ENCODE peak calls at places on chromosomes 3 and 15, in ten cellular contexts. X, R, W, H, M, C, I, E, Q and L are unnamed samples.

GRCh38 chr3:43417133-43417532 is 130.8 kb downstream of the SNRK start:
- DNase-seq in M (no peak), I (no peak), H (no peak), E (no peak), X (no peak), R (no peak), Q (no peak), C (no peak), W (no peak), L (no peak)

GRCh38 chr15:80160570-80161156 is 7.9 kb downstream of the FAH start:
- DNase-seq in R (peak; percentile 46), E (no peak), X (peak; percentile 89), C (peak; percentile 96), Q (peak; percentile 79), W (no peak), I (peak; percentile 58), M (peak; percentile 54), H (peak; percentile 72), L (no peak)

GRCh38 chr3:69422751-69423150 is 36.9 kb upstream of the FRMD4B start:
- DNase-seq in X (no peak), E (no peak), C (peak; percentile 24), Q (no peak), H (no peak), M (no peak), W (no peak), R (no peak), I (no peak), L (no peak)

GRCh38 chr3:112333386-112334334 is 704 bp downstream of the CD200 start:
- DNase-seq in M (no peak), Q (peak; percentile 66), H (no peak), R (no peak), C (peak; percentile 74), W (no peak), E (no peak), X (no peak), I (no peak), L (peak; percentile 10)

GRCh38 chr15:65583701-65584100 is 27.2 kb downstream of the INTS14 start:
- DNase-seq in M (no peak), H (no peak), Q (no peak), C (peak; percentile 86), W (no peak), R (peak; percentile 12), E (peak; percentile 31), X (no peak), I (peak; percentile 58), L (no peak)

GRCh38 chr15:68550498-68551295 is 28.1 kb upstream of the CORO2B start:
- DNase-seq in X (no peak), Q (peak; percentile 83), H (peak; percentile 78), M (no peak), W (peak; percentile 83), E (peak; percentile 63), I (peak; percentile 70), C (peak; percentile 69), R (no peak), L (peak; percentile 78)

GRCh38 chr15:60076582-60077263 is 72.6 kb downstream of the FOXB1 start:
- DNase-seq in E (no peak), Q (no peak), W (no peak), M (no peak), H (no peak), C (no peak), X (no peak), R (no peak), I (no peak), L (no peak)

GRCh38 chr3:170918715-170919114 is 10.3 kb upstream of the EIF5A2 start:
- DNase-seq in W (no peak), C (no peak), R (no peak), H (no peak), Q (no peak), E (no peak), I (no peak), X (no peak), M (no peak), L (no peak)

GRCh38 chr15:40736575-40736974 is 18.5 kb downstream of the RMDN3 start:
- DNase-seq in E (no peak), Q (no peak), R (no peak), M (no peak), I (no peak), C (no peak), W (no peak), H (no peak), X (no peak), L (no peak)

GRCh38 chr15:40731034-40731433 is 24.0 kb downstream of the RMDN3 start:
- DNase-seq in H (no peak), I (no peak), X (no peak), W (no peak), C (peak; percentile 71), R (no peak), Q (no peak), M (no peak), E (no peak), L (no peak)
- TF ChIP-seq CTCF in H (no peak), I (no peak), X (no peak), W (no peak), C (no peak), R (no peak), Q (no peak), M (no peak), E (no peak), L (no peak)

GRCh38 chr3:52076900-52077299 is 20.5 kb upstream of the DUSP7 start:
- DNase-seq in W (no peak), I (no peak), Q (no peak), H (no peak), E (no peak), C (no peak), X (peak; percentile 78), R (no peak), M (no peak), L (no peak)

GRCh38 chr3:52077900-52078299 is 21.5 kb upstream of the DUSP7 start:
- DNase-seq in Q (no peak), R (no peak), I (no peak), W (no peak), X (peak; percentile 63), H (no peak), E (no peak), M (no peak), C (no peak), L (no peak)

GRCh38 chr3:52077376-52077775 is 21.0 kb upstream of the DUSP7 start:
- DNase-seq in E (no peak), Q (no peak), R (no peak), H (no peak), X (peak; percentile 65), M (no peak), W (no peak), I (no peak), C (no peak), L (no peak)

GRCh38 chr3:52079958-52080357 is 23.6 kb upstream of the DUSP7 start:
- DNase-seq in E (no peak), H (no peak), W (no peak), Q (no peak), I (no peak), X (no peak), R (no peak), C (no peak), M (no peak), L (no peak)

DNA sequence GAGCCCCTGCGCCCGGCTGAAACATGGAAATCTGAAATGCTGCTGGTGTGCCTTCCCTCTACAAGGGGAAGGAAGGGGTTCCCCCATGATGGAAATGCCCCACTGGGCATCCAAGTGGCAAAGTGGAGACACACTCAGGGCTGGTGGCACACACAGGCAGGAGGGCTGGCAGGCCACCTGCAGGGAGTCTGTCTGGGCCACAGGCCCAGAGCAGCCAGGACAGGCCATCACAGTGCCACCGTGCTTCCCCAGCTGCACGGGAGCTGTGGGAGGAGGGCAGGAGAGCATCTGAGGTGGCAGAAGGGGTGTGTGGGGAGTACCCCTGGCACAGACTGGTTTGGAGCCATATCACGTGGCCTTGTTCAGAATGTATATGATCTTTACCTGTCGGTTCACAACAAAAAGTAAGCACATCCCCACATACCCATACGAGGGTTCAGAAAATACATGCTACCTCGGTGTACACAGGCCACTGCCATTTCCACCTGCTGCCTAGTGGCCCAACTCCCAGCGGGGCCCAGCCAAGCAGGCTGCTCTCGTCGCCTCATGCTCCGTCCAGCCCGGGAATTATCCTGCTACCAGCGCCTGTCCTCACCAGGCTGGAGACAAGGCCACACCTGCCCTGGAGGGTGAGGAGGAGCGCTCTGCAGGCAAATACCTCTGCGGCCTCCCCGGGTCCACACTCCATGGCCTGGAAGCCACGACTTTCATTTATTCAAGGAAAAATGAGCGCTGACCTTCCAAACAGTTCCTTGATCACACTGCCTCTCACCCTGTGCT is 22.6 kb upstream of the DUSP7 start:
- DNase-seq in R (no peak), H (no peak), C (no peak), E (no peak), W (no peak), X (peak; percentile 38), Q (no peak), I (no peak), M (no peak), L (no peak)
- TF ChIP-seq CTCF in R (no peak), H (no peak), C (no peak), E (no peak), W (no peak), X (no peak), Q (no peak), I (no peak), M (no peak), L (no peak)

GRCh38 chr3:129943020-129943419 is 31.5 kb upstream of the TRH start:
- DNase-seq in H (no peak), X (no peak), Q (no peak), E (no peak), M (no peak), C (no peak), I (no peak), W (no peak), R (no peak), L (no peak)

GRCh38 chr3:129950318-129951046 is 24.0 kb upstream of the TRH start:
- DNase-seq in Q (no peak), M (no peak), R (no peak), I (no peak), E (no peak), C (no peak), H (peak; percentile 22), X (no peak), W (no peak), L (no peak)

GRCh38 chr3:129944709-129945108 is 29.8 kb upstream of the TRH start:
- DNase-seq in H (no peak), E (no peak), M (no peak), I (no peak), X (no peak), Q (no peak), R (no peak), C (no peak), W (no peak), L (no peak)

GRCh38 chr3:129952956-129953355 is 21.6 kb upstream of the TRH start:
- DNase-seq in W (no peak), H (no peak), X (no peak), Q (no peak), E (no peak), C (no peak), R (no peak), I (no peak), M (no peak), L (no peak)

DNA sequence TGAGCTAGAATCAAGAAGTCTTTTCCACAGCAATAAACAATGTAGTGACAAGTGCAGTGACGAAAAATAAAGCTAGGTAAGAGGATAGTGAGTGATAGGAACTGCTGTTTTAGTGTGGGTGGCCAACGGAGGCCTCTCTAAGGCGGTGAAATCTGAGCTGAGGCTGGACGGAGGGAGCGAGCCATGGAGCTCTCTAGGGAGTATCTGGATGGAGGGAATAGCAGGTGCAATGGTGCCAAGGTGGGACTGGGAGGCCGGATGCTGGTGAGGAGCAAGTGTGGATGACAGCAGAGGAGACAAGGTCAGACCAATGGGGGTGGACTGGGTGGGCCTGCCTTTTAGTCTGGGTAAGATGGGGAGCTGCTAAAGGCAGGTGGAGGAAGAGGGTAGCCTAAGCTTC is 26.6 kb upstream of the TRH start:
- DNase-seq in Q (no peak), C (no peak), X (no peak), H (no peak), E (no peak), W (no peak), R (no peak), M (no peak), I (no peak), L (no peak)
- TF ChIP-seq CTCF in Q (no peak), C (no peak), X (no peak), H (no peak), E (no peak), W (no peak), R (no peak), M (no peak), I (no peak), L (no peak)

GRCh38 chr3:94179059-94179458 is 116.2 kb downstream of the NSUN3 start:
- DNase-seq in E (no peak), H (no peak), M (no peak), R (no peak), Q (no peak), W (no peak), X (no peak), I (no peak), C (no peak), L (no peak)
- TF ChIP-seq CTCF in E (no peak), H (no peak), M (no peak), R (no peak), Q (no peak), W (no peak), X (no peak), I (no peak), C (no peak), L (no peak)